ENCODE peak calls at places on chromosomes 13 and 19, in four cellular contexts. U is transverse colon, E is iPS DF 6.9, B is tibial artery. T is an unnamed sample.

GRCh38 chr19:38277549-38277948 is 13.2 kb downstream of the SPINT2 start:
- DNase-seq in U (no peak), E (no peak), B (no peak), T (no peak)

GRCh38 chr13:104111031-104111430 is 1044.8 kb upstream of the SLC10A2 start:
- DNase-seq in U (no peak), E (no peak), B (no peak), T (no peak)

GRCh38 chr13:23918208-23918607 is 20.9 kb upstream of the C1QTNF9B start:
- DNase-seq in U (no peak), E (no peak), B (no peak), T (no peak)

GRCh38 chr13:49308104-49308875 is 60.6 kb downstream of the CDADC1 start:
- DNase-seq in U (peak), E (no peak), B (peak), T (peak)

GRCh38 chr13:107275312-107275711 is 707.4 kb upstream of the ARGLU1 start:
- DNase-seq in U (no peak), E (no peak), B (no peak), T (no peak)

GRCh38 chr19:45767410-45767880 is 1.6 kb downstream of the SIX5 start:
- DNase-seq in U (peak), E (no peak), B (peak), T (no peak)

GRCh38 chr19:8501968-8502367 is 472 bp downstream of the PRAM1 start:
- DNase-seq in U (no peak), E (no peak), B (no peak), T (no peak)

GRCh38 chr13:66234159-66234558 is 996.0 kb downstream of the PCDH9 start:
- DNase-seq in U (no peak), E (no peak), B (no peak), T (no peak)

GRCh38 chr13:106597190-106597589 is 29.3 kb upstream of the ARGLU1 start:
- DNase-seq in U (no peak), E (no peak), B (peak), T (no peak)

GRCh38 chr19:44767295-44768180 is 10.2 kb upstream of the CBLC start:
- DNase-seq in U (no peak), E (no peak), B (no peak), T (no peak)

GRCh38 chr13:98143601-98144500 is 957 bp downstream of the FARP1 start:
- DNase-seq in U (peak), E (no peak), B (peak), T (no peak)

GRCh38 chr13:46903748-46904147 is 6.9 kb upstream of the HTR2A start:
- DNase-seq in U (no peak), E (no peak), B (no peak), T (no peak)

GRCh38 chr19:46935066-46935663 is 74.4 kb downstream of the ARHGAP35 start:
- DNase-seq in U (no peak), E (no peak), B (no peak), T (no peak)

GRCh38 chr19:46928951-46929350 is 68.2 kb downstream of the ARHGAP35 start:
- DNase-seq in U (no peak), E (no peak), B (no peak), T (no peak)

GRCh38 chr19:46932346-46932745 is 71.5 kb downstream of the ARHGAP35 start:
- DNase-seq in U (no peak), E (no peak), B (no peak), T (no peak)

GRCh38 chr19:46927893-46928292 is 67.1 kb downstream of the ARHGAP35 start:
- DNase-seq in U (no peak), E (no peak), B (no peak), T (no peak)

GRCh38 chr19:46931197-46931596 is 70.4 kb downstream of the ARHGAP35 start:
- DNase-seq in U (no peak), E (no peak), B (no peak), T (no peak)
- H3K27ac ChIP-seq in U (no peak), E (no peak), B (peak), T (peak)

DNA sequence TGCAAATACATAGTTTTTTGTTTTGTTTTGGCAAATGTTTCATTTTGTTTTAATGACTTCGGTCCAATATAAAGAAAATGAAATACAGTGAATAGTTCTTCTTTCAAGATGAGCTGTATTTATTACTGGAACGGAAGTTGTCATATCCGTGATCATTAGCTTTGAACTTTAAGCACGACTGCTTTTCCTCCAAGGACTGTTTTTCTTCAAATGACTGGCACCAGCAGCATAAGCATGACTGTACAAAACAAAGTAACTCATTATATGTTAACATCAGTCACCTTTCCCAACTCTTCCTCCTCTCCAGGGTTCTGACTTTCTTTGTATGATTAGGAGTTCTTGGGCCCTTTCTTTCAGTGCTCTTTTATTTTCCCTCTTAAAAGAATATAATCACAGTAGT is 20.5 kb downstream of the EDNRB start:
- DNase-seq in U (no peak), E (no peak), B (no peak), T (no peak)
- H3K27ac ChIP-seq in U (peak), E (no peak), B (no peak), T (no peak)

DNA sequence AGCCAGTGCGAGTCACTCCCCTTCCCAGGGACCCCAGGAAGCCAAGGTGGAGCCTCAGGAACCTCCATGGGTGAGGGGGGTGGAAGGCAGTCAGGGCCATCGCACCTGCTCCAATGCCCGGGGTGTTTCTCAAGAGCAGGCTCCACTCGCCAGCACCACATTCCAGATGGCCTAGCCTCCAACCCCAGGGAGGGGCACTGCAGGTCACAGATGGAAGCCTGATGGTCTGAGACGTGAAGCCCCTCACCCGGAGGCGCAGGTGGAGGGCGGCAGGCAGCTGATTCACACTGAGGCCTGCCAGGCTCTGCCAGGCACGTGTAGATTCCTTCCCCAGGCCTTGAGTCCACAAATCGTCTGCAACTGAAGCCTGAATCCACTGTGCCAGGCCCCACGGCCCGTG is 23.0 kb upstream of the ISYNA1 start:
- DNase-seq in U (no peak), E (no peak), B (no peak), T (no peak)
- H3K27ac ChIP-seq in U (peak), E (no peak), B (peak), T (no peak)

GRCh38 chr13:33548065-33548464 is 262.5 kb upstream of the STARD13 start:
- DNase-seq in U (no peak), E (no peak), B (no peak), T (no peak)
- H3K27ac ChIP-seq in U (no peak), E (no peak), B (no peak), T (no peak)

GRCh38 chr13:110232146-110232545 is 74.8 kb downstream of the COL4A1 start:
- DNase-seq in U (no peak), E (no peak), B (no peak), T (no peak)

GRCh38 chr13:110232756-110233155 is 74.2 kb downstream of the COL4A1 start:
- DNase-seq in U (no peak), E (no peak), B (peak), T (no peak)

GRCh38 chr13:110234532-110234931 is 72.4 kb downstream of the COL4A1 start:
- DNase-seq in U (no peak), E (no peak), B (no peak), T (no peak)

GRCh38 chr13:110233181-110233641 is 73.7 kb downstream of the COL4A1 start:
- DNase-seq in U (no peak), E (no peak), B (peak), T (no peak)

GRCh38 chr13:110233682-110234280 is 73.2 kb downstream of the COL4A1 start:
- DNase-seq in U (no peak), E (no peak), B (no peak), T (no peak)
- H3K27ac ChIP-seq in U (peak), E (no peak), B (peak), T (no peak)

DNA sequence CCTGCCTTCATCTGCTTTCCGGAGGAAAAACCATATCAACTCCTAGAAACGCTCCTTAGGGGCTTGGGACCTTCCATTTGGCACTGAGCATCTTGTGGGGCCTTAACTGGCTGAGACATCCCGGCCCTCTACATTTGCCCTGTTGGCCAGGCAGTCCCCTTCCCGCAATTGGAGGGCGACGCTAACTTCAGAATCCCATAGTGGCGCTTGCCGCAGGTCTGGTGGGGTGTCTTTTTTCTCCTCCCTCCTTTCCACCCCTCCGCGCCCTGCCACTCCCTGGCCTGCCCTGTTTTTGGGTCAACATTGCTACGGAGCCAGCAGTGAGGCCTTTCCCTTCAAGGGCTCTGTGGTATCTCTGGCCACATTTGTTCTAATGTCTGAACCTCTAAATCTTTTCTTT is 13.6 kb upstream of the CRTC1 start:
- DNase-seq in U (no peak), E (no peak), B (peak), T (no peak)
- H3K27ac ChIP-seq in U (no peak), E (no peak), B (peak), T (no peak)